ENCODE peak calls at places on chromosomes 6 and 20, in seven cellular contexts. One of them, this sample, is unnamed.

GRCh38 chr6:3426817-3427739 is 29.8 kb downstream of the SLC22A23 start:
- DNase-seq in A549: no peak
- DNase-seq in heart left ventricle: no peak
- DNase-seq in tibial nerve: no peak
- DNase-seq in adrenal gland: no peak
- DNase-seq in body of pancreas: no peak
- DNase-seq in NB4: no peak
- DNase-seq in this sample: no peak

GRCh38 chr6:151998784-151999183 is 191.3 kb downstream of the ESR1 start:
- DNase-seq in A549: no peak
- DNase-seq in heart left ventricle: no peak
- DNase-seq in NB4: no peak
- DNase-seq in tibial nerve: no peak
- DNase-seq in body of pancreas: no peak
- DNase-seq in adrenal gland: no peak
- DNase-seq in this sample: no peak

GRCh38 chr6:160447350-160447749 is 99.2 kb downstream of the SLC22A3 start:
- DNase-seq in body of pancreas: no peak
- DNase-seq in heart left ventricle: no peak
- DNase-seq in tibial nerve: no peak
- DNase-seq in NB4: no peak
- DNase-seq in adrenal gland: no peak
- DNase-seq in A549: no peak
- DNase-seq in this sample: no peak

GRCh38 chr6:163648868-163649267 is 234.3 kb downstream of the QKI start:
- DNase-seq in body of pancreas: no peak
- DNase-seq in NB4: no peak
- DNase-seq in adrenal gland: no peak
- DNase-seq in heart left ventricle: peak
- DNase-seq in tibial nerve: no peak
- DNase-seq in A549: no peak
- DNase-seq in this sample: no peak

GRCh38 chr6:133814797-133815196 is 74.1 kb upstream of the TCF21 start:
- DNase-seq in tibial nerve: no peak
- DNase-seq in NB4: peak
- DNase-seq in heart left ventricle: no peak
- DNase-seq in adrenal gland: no peak
- DNase-seq in A549: peak
- DNase-seq in body of pancreas: no peak
- DNase-seq in this sample: peak

GRCh38 chr20:23656372-23656771 is 18.6 kb upstream of the CST3 start:
- DNase-seq in A549: no peak
- DNase-seq in tibial nerve: no peak
- DNase-seq in adrenal gland: no peak
- DNase-seq in NB4: no peak
- DNase-seq in heart left ventricle: peak
- DNase-seq in body of pancreas: no peak
- DNase-seq in this sample: no peak

GRCh38 chr6:81562169-81562568 is 190.3 kb downstream of the TENT5A start:
- DNase-seq in heart left ventricle: no peak
- DNase-seq in adrenal gland: no peak
- DNase-seq in A549: peak
- DNase-seq in NB4: no peak
- DNase-seq in body of pancreas: no peak
- DNase-seq in tibial nerve: no peak
- DNase-seq in this sample: no peak

GRCh38 chr6:15400572-15401004 is 154.7 kb downstream of the JARID2 start:
- DNase-seq in adrenal gland: peak
- DNase-seq in body of pancreas: peak
- DNase-seq in A549: peak
- DNase-seq in NB4: peak
- DNase-seq in tibial nerve: peak
- DNase-seq in heart left ventricle: peak
- DNase-seq in this sample: peak

GRCh38 chr20:8545212-8545611 is 413.1 kb downstream of the PLCB1 start:
- DNase-seq in tibial nerve: no peak
- DNase-seq in A549: no peak
- DNase-seq in body of pancreas: no peak
- DNase-seq in adrenal gland: no peak
- DNase-seq in heart left ventricle: no peak
- DNase-seq in NB4: no peak
- DNase-seq in this sample: no peak

GRCh38 chr20:507933-508332 is 35.7 kb downstream of the CSNK2A1 start:
- DNase-seq in heart left ventricle: no peak
- DNase-seq in body of pancreas: no peak
- DNase-seq in tibial nerve: no peak
- DNase-seq in A549: no peak
- DNase-seq in NB4: no peak
- DNase-seq in adrenal gland: no peak
- DNase-seq in this sample: no peak

GRCh38 chr6:38806271-38806670 is 91.2 kb downstream of the DNAH8 start:
- DNase-seq in NB4: no peak
- DNase-seq in body of pancreas: no peak
- DNase-seq in tibial nerve: no peak
- DNase-seq in A549: no peak
- DNase-seq in heart left ventricle: no peak
- DNase-seq in adrenal gland: no peak
- DNase-seq in this sample: no peak

GRCh38 chr20:46605181-46605580 is 46.1 kb downstream of the SLC13A3 start:
- DNase-seq in A549: no peak
- DNase-seq in NB4: no peak
- DNase-seq in tibial nerve: no peak
- DNase-seq in adrenal gland: no peak
- DNase-seq in body of pancreas: no peak
- DNase-seq in heart left ventricle: no peak
- DNase-seq in this sample: no peak

GRCh38 chr6:158781692-158782373 is 37.3 kb downstream of the EZR start:
- DNase-seq in NB4: no peak
- DNase-seq in heart left ventricle: no peak
- DNase-seq in body of pancreas: no peak
- DNase-seq in adrenal gland: peak
- DNase-seq in tibial nerve: no peak
- DNase-seq in A549: no peak
- DNase-seq in this sample: no peak

GRCh38 chr6:53828215-53828614 is 33.4 kb downstream of the LRRC1 start:
- DNase-seq in body of pancreas: no peak
- DNase-seq in tibial nerve: no peak
- DNase-seq in A549: no peak
- DNase-seq in adrenal gland: no peak
- DNase-seq in heart left ventricle: no peak
- DNase-seq in NB4: no peak
- DNase-seq in this sample: no peak

GRCh38 chr6:35014786-35015185 is 125.7 kb downstream of the ANKS1A start:
- DNase-seq in NB4: peak
- DNase-seq in A549: no peak
- DNase-seq in tibial nerve: no peak
- DNase-seq in heart left ventricle: no peak
- DNase-seq in adrenal gland: no peak
- DNase-seq in body of pancreas: no peak
- DNase-seq in this sample: no peak

GRCh38 chr6:35015996-35016395 is 125.1 kb downstream of the TCP11 start:
- DNase-seq in body of pancreas: no peak
- DNase-seq in heart left ventricle: no peak
- DNase-seq in NB4: no peak
- DNase-seq in A549: no peak
- DNase-seq in tibial nerve: no peak
- DNase-seq in adrenal gland: peak
- DNase-seq in this sample: no peak

GRCh38 chr6:35014341-35014740 is 125.3 kb downstream of the ANKS1A start:
- DNase-seq in adrenal gland: no peak
- DNase-seq in heart left ventricle: no peak
- DNase-seq in NB4: no peak
- DNase-seq in A549: no peak
- DNase-seq in tibial nerve: no peak
- DNase-seq in body of pancreas: no peak
- DNase-seq in this sample: no peak

GRCh38 chr6:35016417-35017221 is 124.5 kb downstream of the TCP11 start:
- DNase-seq in A549: no peak
- DNase-seq in heart left ventricle: peak
- DNase-seq in tibial nerve: no peak
- DNase-seq in adrenal gland: peak
- DNase-seq in body of pancreas: no peak
- DNase-seq in NB4: no peak
- DNase-seq in this sample: peak

DNA sequence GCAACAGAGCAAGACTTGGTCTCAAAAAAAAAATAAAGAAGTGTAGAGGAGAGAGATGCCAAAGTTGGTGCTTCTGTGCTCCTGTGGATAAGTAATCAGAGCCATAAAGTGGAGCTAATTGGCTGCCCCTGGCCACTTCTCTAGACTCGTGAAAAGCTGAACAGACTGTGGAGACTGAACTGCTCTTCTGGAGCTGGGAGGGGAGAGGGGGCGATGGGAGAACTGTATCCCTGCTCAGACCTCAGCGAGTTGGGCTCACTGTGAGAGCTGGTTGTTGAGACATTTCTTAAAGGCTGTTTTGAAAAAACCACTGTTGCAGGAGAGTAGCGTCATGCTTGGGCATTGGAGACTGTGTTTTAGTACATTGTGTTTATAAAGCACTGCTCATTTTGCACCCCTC is 125.7 kb downstream of the TCP11 start:
- DNase-seq in tibial nerve: no peak
- DNase-seq in heart left ventricle: no peak
- DNase-seq in body of pancreas: no peak
- DNase-seq in adrenal gland: no peak
- DNase-seq in A549: no peak
- DNase-seq in NB4: no peak
- DNase-seq in this sample: no peak
- H3K4me3 ChIP-seq in tibial nerve: no peak
- H3K4me3 ChIP-seq in heart left ventricle: no peak
- H3K4me3 ChIP-seq in body of pancreas: no peak
- H3K4me3 ChIP-seq in adrenal gland: no peak
- H3K4me3 ChIP-seq in A549: no peak
- H3K4me3 ChIP-seq in NB4: no peak
- H3K4me3 ChIP-seq in this sample: no peak

GRCh38 chr6:43181942-43182860 is at the start of gene CUL9:
- DNase-seq in body of pancreas: peak
- DNase-seq in A549: peak
- DNase-seq in heart left ventricle: peak
- DNase-seq in adrenal gland: peak
- DNase-seq in tibial nerve: peak
- DNase-seq in NB4: peak
- DNase-seq in this sample: peak
- TF ChIP-seq POLR2A in body of pancreas: peak
- TF ChIP-seq POLR2A in A549: peak
- TF ChIP-seq POLR2A in heart left ventricle: peak
- TF ChIP-seq POLR2A in adrenal gland: peak
- TF ChIP-seq POLR2A in tibial nerve: peak
- TF ChIP-seq POLR2A in NB4: peak
- TF ChIP-seq POLR2A in this sample: peak

GRCh38 chr6:35664945-35665344 is 23.8 kb downstream of the FKBP5 start:
- DNase-seq in body of pancreas: no peak
- DNase-seq in adrenal gland: no peak
- DNase-seq in tibial nerve: no peak
- DNase-seq in heart left ventricle: no peak
- DNase-seq in NB4: peak
- DNase-seq in A549: no peak
- DNase-seq in this sample: no peak

GRCh38 chr6:35665573-35665972 is 23.1 kb downstream of the FKBP5 start:
- DNase-seq in adrenal gland: no peak
- DNase-seq in NB4: no peak
- DNase-seq in heart left ventricle: no peak
- DNase-seq in tibial nerve: no peak
- DNase-seq in A549: no peak
- DNase-seq in body of pancreas: no peak
- DNase-seq in this sample: no peak

GRCh38 chr6:35668096-35668495 is 20.6 kb downstream of the FKBP5 start:
- DNase-seq in A549: no peak
- DNase-seq in heart left ventricle: no peak
- DNase-seq in tibial nerve: no peak
- DNase-seq in adrenal gland: no peak
- DNase-seq in NB4: no peak
- DNase-seq in body of pancreas: no peak
- DNase-seq in this sample: no peak

GRCh38 chr6:35669441-35669776 is 19.3 kb downstream of the FKBP5 start:
- DNase-seq in heart left ventricle: no peak
- DNase-seq in A549: no peak
- DNase-seq in tibial nerve: no peak
- DNase-seq in NB4: peak
- DNase-seq in body of pancreas: no peak
- DNase-seq in adrenal gland: no peak
- DNase-seq in this sample: no peak

GRCh38 chr6:35668708-35669440 is 19.8 kb downstream of the FKBP5 start:
- DNase-seq in A549: no peak
- DNase-seq in heart left ventricle: no peak
- DNase-seq in tibial nerve: no peak
- DNase-seq in adrenal gland: no peak
- DNase-seq in NB4: no peak
- DNase-seq in body of pancreas: no peak
- DNase-seq in this sample: no peak
- H3K4me3 ChIP-seq in A549: no peak
- H3K4me3 ChIP-seq in heart left ventricle: no peak
- H3K4me3 ChIP-seq in tibial nerve: no peak
- H3K4me3 ChIP-seq in adrenal gland: no peak
- H3K4me3 ChIP-seq in NB4: no peak
- H3K4me3 ChIP-seq in body of pancreas: no peak
- H3K4me3 ChIP-seq in this sample: no peak

DNA sequence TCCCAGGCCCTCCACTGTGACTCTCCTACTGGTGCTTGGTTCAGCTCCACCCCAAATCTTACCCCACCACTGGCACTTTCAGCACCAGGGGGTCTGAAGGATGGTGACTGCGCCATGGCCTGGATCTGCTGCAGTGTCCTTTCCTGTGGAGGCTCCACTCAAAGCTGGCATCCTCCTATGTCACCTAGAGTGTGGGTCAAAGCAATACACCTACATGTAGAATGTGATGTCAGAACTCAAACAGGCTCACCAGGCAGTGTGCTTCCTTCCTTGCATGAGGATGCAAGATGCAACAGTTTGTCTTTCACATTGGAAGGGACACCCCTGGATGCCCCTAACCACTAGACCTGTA is 32.8 kb upstream of the MICB start:
- DNase-seq in body of pancreas: no peak
- DNase-seq in heart left ventricle: no peak
- DNase-seq in NB4: no peak
- DNase-seq in A549: no peak
- DNase-seq in tibial nerve: no peak
- DNase-seq in adrenal gland: no peak
- DNase-seq in this sample: no peak
- TF ChIP-seq POLR2A in body of pancreas: no peak
- TF ChIP-seq POLR2A in heart left ventricle: no peak
- TF ChIP-seq POLR2A in NB4: no peak
- TF ChIP-seq POLR2A in A549: no peak
- TF ChIP-seq POLR2A in tibial nerve: no peak
- TF ChIP-seq POLR2A in adrenal gland: no peak
- TF ChIP-seq POLR2A in this sample: no peak

This sample was measured in uterus.